ENCODE peak calls at places on chromosomes 13 and 19, in six cellular contexts. L is tibial nerve, T is fibroblast of mammary gland, P is epithelial cell of esophagus, W is omental fat pad, O is heart left ventricle. N is an unnamed sample.

GRCh38 chr13:102873653-102874052 is 27.8 kb downstream of the ERCC5 start:
- DNase-seq in P (peak; percentile 76), T (peak; percentile 61), O (no peak), W (no peak), L (no peak), N (peak; percentile 38)

GRCh38 chr13:97353927-97354326 is 80.0 kb upstream of the RAP2A start:
- DNase-seq in L (no peak), P (peak; percentile 52), W (no peak), O (no peak), T (peak; percentile 28), N (no peak)

GRCh38 chr13:25872871-25873607 is 178.8 kb downstream of the SHISA2 start:
- DNase-seq in O (no peak), L (no peak), P (peak; percentile 36), W (no peak), T (no peak), N (peak; percentile 30)

GRCh38 chr19:6233051-6233826 is 46.5 kb downstream of the MLLT1 start:
- DNase-seq in P (no peak), W (no peak), O (peak; percentile 90), T (peak; percentile 67), L (no peak), N (peak; percentile 71)

GRCh38 chr13:21675095-21676007 is 4.5 kb downstream of the FGF9 start:
- DNase-seq in L (no peak), P (peak; percentile 31), O (peak; percentile 56), W (no peak), T (no peak), N (no peak)

GRCh38 chr13:30600470-30600869 is 17.2 kb upstream of the USPL1 start:
- DNase-seq in W (peak; percentile 29), T (peak; percentile 38), L (no peak), O (no peak), P (no peak), N (peak; percentile 43)

GRCh38 chr13:29676535-29676934 is 81.0 kb upstream of the SLC7A1 start:
- DNase-seq in L (no peak), O (no peak), P (peak; percentile 58), T (peak; percentile 55), W (no peak), N (no peak)

GRCh38 chr13:102645701-102646100 is 48.9 kb downstream of the TPP2 start:
- DNase-seq in W (no peak), P (no peak), T (no peak), O (no peak), L (no peak), N (no peak)

GRCh38 chr13:28137556-28137955 is 789 bp upstream of the PAN3 start:
- DNase-seq in L (no peak), P (no peak), W (no peak), O (no peak), T (peak; percentile 28), N (peak; percentile 34)

GRCh38 chr13:45445053-45445452 is 19.7 kb upstream of the COG3 start:
- DNase-seq in O (no peak), L (no peak), W (no peak), P (no peak), T (no peak), N (no peak)

GRCh38 chr19:41226053-41226873 is 7.2 kb downstream of the AXL start:
- DNase-seq in P (peak; percentile 78), O (peak; percentile 78), W (no peak), L (peak; percentile 47), T (peak; percentile 76), N (peak; percentile 91)

GRCh38 chr19:1862068-1862423 is 1.3 kb downstream of the KLF16 start:
- DNase-seq in O (no peak), P (no peak), T (no peak), W (no peak), L (no peak), N (peak; percentile 27)

GRCh38 chr19:16888629-16889371 is at the start of gene F2RL3:
- DNase-seq in P (no peak), L (no peak), W (no peak), T (no peak), O (peak; percentile 76), N (no peak)

GRCh38 chr19:58559275-58560006 is 1.0 kb upstream of the UBE2M start:
- DNase-seq in O (peak; percentile 96), P (peak; percentile 84), T (peak; percentile 90), L (peak; percentile 80), W (peak; percentile 51), N (peak; percentile 95)

GRCh38 chr19:58562126-58563033 is 4.0 kb upstream of the UBE2M start:
- DNase-seq in T (peak; percentile 41), W (no peak), L (no peak), P (peak; percentile 68), O (peak; percentile 54), N (no peak)

GRCh38 chr19:58561373-58562125 is 3.1 kb upstream of the UBE2M start:
- DNase-seq in O (peak; percentile 30), L (no peak), T (no peak), W (no peak), P (no peak), N (no peak)

GRCh38 chr19:58560007-58560887 is 1.8 kb upstream of the UBE2M start:
- DNase-seq in T (no peak), P (no peak), L (no peak), W (no peak), O (peak; percentile 30), N (no peak)

DNA sequence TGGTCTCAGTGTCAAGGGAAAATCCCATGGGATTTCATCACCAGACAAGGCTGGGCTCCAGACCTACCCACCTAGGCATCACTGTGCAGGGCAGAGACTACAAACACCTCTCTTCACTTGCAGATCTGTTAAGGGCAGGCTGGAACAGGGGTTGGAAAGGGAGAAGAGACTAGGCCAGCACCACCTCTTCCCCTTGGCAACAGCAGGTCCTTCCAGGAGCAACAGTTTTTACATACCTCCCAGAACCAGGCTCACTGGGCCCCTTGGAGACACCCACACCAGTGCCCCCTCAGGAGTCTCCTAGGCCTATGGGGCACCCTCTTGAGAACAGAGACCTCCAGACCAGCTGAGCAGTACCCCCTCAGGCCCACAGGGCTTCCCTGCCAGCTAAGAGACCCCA is 2.5 kb upstream of the UBE2M start:
- DNase-seq in P (no peak), O (no peak), W (no peak), L (no peak), T (no peak), N (no peak)
- TF ChIP-seq CTCF in P (no peak), O (no peak), W (no peak), L (no peak), T (no peak), N (no peak)

GRCh38 chr19:30784850-30785459 is 412.8 kb downstream of the ZNF536 start:
- DNase-seq in O (peak; percentile 29), P (peak; percentile 23), W (no peak), T (peak; percentile 39), L (peak; percentile 30), N (peak; percentile 3)
- TF ChIP-seq CTCF in O (peak; percentile 58), P (peak; percentile 29), W (no peak), T (peak; percentile 62), L (peak; percentile 51), N (no peak)

GRCh38 chr13:93004919-93005318 is 221.7 kb upstream of the GPC6 start:
- DNase-seq in W (no peak), O (no peak), T (peak; percentile 38), L (no peak), P (peak; percentile 61), N (peak; percentile 26)
- TF ChIP-seq CTCF in W (no peak), O (no peak), T (peak; percentile 31), L (no peak), P (peak; percentile 63), N (no peak)

GRCh38 chr19:58516964-58517833 is 2.4 kb downstream of the ZBTB45 start:
- DNase-seq in P (no peak), T (no peak), L (no peak), W (no peak), O (no peak), N (no peak)
- TF ChIP-seq CTCF in P (no peak), T (no peak), L (no peak), W (no peak), O (no peak), N (no peak)

GRCh38 chr13:44320611-44321010 is 53.0 kb upstream of the SERP2 start:
- DNase-seq in P (no peak), T (no peak), O (no peak), L (no peak), W (no peak), N (no peak)
- TF ChIP-seq CTCF in P (no peak), T (no peak), O (no peak), L (no peak), W (no peak), N (no peak)

DNA sequence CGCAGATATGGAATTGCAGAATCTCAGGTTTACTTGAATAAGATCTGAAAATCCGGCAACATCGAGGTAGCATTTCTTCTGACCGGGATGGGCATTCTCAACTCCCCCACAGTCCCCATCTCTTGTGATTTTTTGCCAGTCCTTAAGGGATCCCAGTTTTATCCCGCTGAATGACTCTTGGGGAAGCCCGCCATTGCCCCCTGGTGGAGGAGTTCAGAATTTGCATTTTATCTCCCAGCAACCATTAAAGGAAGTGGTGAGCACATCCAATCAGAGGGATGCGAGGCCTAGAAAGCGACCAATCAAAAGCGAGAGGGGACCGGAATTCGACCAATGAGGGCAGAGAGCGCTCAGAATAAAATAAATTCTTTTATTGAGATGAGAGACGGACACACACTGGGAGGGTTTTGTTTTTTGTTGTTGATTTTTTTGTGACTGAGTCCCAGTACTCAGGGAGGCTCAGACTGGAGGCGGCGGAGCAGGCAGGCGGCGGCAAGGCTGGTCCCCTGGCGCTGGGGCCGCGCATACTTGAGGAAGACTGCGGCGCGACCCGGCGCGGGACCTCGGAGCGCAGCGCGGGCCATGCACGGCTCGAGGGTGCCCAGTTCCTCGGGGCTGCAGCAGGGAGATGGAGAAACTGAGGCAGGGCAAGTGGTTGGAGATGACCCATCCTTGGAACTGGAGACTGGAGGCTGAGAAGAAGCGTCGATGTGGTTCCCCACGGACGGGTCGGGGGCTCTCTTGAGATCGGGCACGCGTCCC is 3.9 kb upstream of the TTC9B start:
- DNase-seq in W (peak; percentile 36), T (peak; percentile 94), L (peak; percentile 63), O (peak; percentile 82), P (peak; percentile 91), N (peak; percentile 93)
- TF ChIP-seq CTCF in W (no peak), T (peak; percentile 92), L (peak; percentile 87), O (peak; percentile 91), P (peak; percentile 91), N (peak; percentile 77)

DNA sequence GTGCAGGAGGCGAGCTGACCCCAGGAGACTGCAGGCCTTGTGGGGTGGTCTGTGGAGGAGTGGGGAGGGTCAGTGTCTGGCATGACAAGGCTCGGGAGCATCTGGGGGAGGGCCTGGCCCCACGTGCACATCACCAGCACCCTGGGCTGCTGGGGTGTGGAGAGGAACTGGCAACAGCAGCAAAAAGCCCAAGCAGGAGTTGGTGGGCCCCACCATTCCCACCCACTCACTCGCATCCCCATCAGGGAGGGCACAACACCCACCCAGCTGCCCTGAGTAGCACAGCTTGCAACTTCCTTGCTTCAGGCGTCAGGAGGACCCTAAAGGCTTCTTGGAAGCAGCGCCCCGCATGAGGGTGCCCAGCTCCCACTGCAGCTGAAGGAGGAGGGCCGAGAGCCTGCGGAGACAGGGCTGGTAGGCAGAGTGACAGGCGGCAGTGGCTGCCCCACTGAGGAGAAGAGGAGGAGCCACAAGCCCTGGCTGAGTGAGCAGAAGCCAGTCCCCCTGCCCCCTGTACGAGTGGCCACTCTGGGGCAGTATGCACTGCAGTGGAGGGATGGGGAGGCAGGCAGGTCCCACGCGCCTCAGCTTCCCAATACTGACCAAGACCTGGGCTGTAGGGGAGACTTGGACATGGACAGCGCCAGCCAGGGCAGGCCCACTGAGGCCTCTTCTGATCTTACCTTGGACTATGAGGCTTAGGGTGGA is 26.5 kb downstream of the ELL start:
- DNase-seq in L (no peak), O (no peak), P (no peak), W (no peak), T (no peak), N (no peak)
- TF ChIP-seq CTCF in L (no peak), O (no peak), P (no peak), W (no peak), T (no peak), N (no peak)

N was measured in MCF 10A.